ENCODE peak calls at places on chromosomes 7 and 10, in seven cellular contexts. N, P, M, Y, R, T and X are unnamed samples.

GRCh38 chr10:87816842-87817178 is 1.2 kb downstream of the ATAD1 start:
- DNase-seq in N (no peak), P (no peak), M (no peak), Y (no peak), R (no peak), T (no peak), X (no peak)

GRCh38 chr7:2863461-2864066 is 19.5 kb upstream of the GNA12 start:
- DNase-seq in N (peak; percentile 96), P (peak; percentile 66), M (peak; percentile 50), Y (peak; percentile 37), R (peak; percentile 89), T (peak; percentile 26), X (peak; percentile 92)

GRCh38 chr7:83468251-83468739 is 180.6 kb downstream of the SEMA3E start:
- DNase-seq in N (peak; percentile 72), P (peak; percentile 17), M (no peak), Y (peak; percentile 73), R (peak; percentile 89), T (no peak), X (peak; percentile 80)

GRCh38 chr10:58531084-58531695 is 18.5 kb downstream of the BICC1 start:
- DNase-seq in N (peak; percentile 6), P (no peak), M (peak; percentile 18), Y (peak; percentile 59), R (no peak), T (no peak), X (no peak)

GRCh38 chr7:36368496-36368895 is 21.2 kb upstream of the ANLN start:
- DNase-seq in N (no peak), P (no peak), M (no peak), Y (no peak), R (no peak), T (no peak), X (no peak)

GRCh38 chr7:28804990-28805389 is 153.1 kb downstream of the TRIL start:
- DNase-seq in N (peak; percentile 28), P (no peak), M (no peak), Y (no peak), R (peak; percentile 31), T (no peak), X (no peak)

GRCh38 chr7:26694156-26694555 is 170.2 kb downstream of the SKAP2 start:
- DNase-seq in N (no peak), P (no peak), M (no peak), Y (no peak), R (no peak), T (no peak), X (no peak)

GRCh38 chr7:7576344-7576743 is 9.7 kb downstream of the MIOS start:
- DNase-seq in N (no peak), P (no peak), M (no peak), Y (no peak), R (no peak), T (no peak), X (no peak)

GRCh38 chr7:99079104-99079503 is 64.8 kb downstream of the SMURF1 start:
- DNase-seq in N (no peak), P (peak; percentile 32), M (no peak), Y (peak; percentile 25), R (no peak), T (no peak), X (peak; percentile 52)

GRCh38 chr10:11447571-11447970 is 163.9 kb downstream of the USP6NL start:
- DNase-seq in N (no peak), P (no peak), M (no peak), Y (no peak), R (no peak), T (no peak), X (no peak)

GRCh38 chr7:158804335-158804734 is 25.0 kb downstream of the ESYT2 start:
- DNase-seq in N (no peak), P (no peak), M (no peak), Y (no peak), R (no peak), T (no peak), X (no peak)

GRCh38 chr7:45451636-45452035 is 122.5 kb upstream of the ADCY1 start:
- DNase-seq in N (no peak), P (no peak), M (no peak), Y (no peak), R (no peak), T (no peak), X (no peak)

GRCh38 chr7:95922191-95922590 is 149.8 kb downstream of the DYNC1I1 start:
- DNase-seq in N (no peak), P (no peak), M (no peak), Y (no peak), R (no peak), T (no peak), X (no peak)

GRCh38 chr10:624605-625334 is 64.7 kb downstream of the DIP2C start:
- DNase-seq in N (peak; percentile 81), P (no peak), M (no peak), Y (peak; percentile 90), R (no peak), T (no peak), X (peak; percentile 88)

GRCh38 chr10:67818323-67818722 is 19.7 kb downstream of the DNAJC12 start:
- DNase-seq in N (peak; percentile 34), P (no peak), M (no peak), Y (no peak), R (no peak), T (no peak), X (no peak)

GRCh38 chr10:971150-971542 is 17.1 kb upstream of the GTPBP4 start:
- DNase-seq in N (no peak), P (no peak), M (no peak), Y (no peak), R (no peak), T (no peak), X (peak; percentile 67)

GRCh38 chr10:71836594-71836970 is 14.5 kb downstream of the PSAP start:
- DNase-seq in N (no peak), P (no peak), M (no peak), Y (no peak), R (no peak), T (no peak), X (no peak)

GRCh38 chr7:36617408-36617807 is 106.9 kb downstream of the AOAH start:
- DNase-seq in N (no peak), P (no peak), M (no peak), Y (no peak), R (no peak), T (no peak), X (no peak)

GRCh38 chr10:106711313-106711906 is 453.1 kb downstream of the SORCS1 start:
- DNase-seq in N (no peak), P (peak; percentile 35), M (no peak), Y (peak; percentile 64), R (no peak), T (no peak), X (no peak)